ENCODE peak calls at places on chromosome 5, in eight cellular contexts. B, D, E, O, U, F, I and K are unnamed samples.

GRCh38 chr5:150659360-150660107 is 1.5 kb upstream of the MYOZ3 start:
- DNase-seq in B (no peak), D (no peak), E (no peak), O (no peak), U (no peak), F (no peak), I (no peak), K (no peak)

GRCh38 chr5:131548190-131548589 is 86.8 kb downstream of the RAPGEF6 start:
- DNase-seq in B (no peak), D (no peak), E (no peak), O (no peak), U (no peak), F (no peak), I (no peak), K (no peak)

GRCh38 chr5:138936225-138936967 is 61.3 kb upstream of the LRRTM2 start:
- DNase-seq in B (no peak), D (no peak), E (no peak), O (no peak), U (no peak), F (no peak), I (no peak), K (peak)

GRCh38 chr5:33650911-33651310 is 210.1 kb downstream of the TARS1 start:
- DNase-seq in B (no peak), D (no peak), E (peak), O (no peak), U (no peak), F (no peak), I (peak), K (no peak)

GRCh38 chr5:154159343-154159742 is 31.2 kb upstream of the GALNT10 start:
- DNase-seq in B (no peak), D (no peak), E (peak), O (no peak), U (peak), F (no peak), I (peak), K (no peak)

GRCh38 chr5:5326126-5326758 is 96.2 kb upstream of the ICE1 start:
- DNase-seq in B (no peak), D (no peak), E (no peak), O (no peak), U (no peak), F (no peak), I (no peak), K (no peak)

GRCh38 chr5:16759147-16759800 is 142.5 kb upstream of the RETREG1 start:
- DNase-seq in B (no peak), D (no peak), E (no peak), O (no peak), U (no peak), F (no peak), I (no peak), K (no peak)

GRCh38 chr5:40871177-40871576 is 30.0 kb downstream of the CARD6 start:
- DNase-seq in B (no peak), D (no peak), E (peak), O (no peak), U (peak), F (no peak), I (peak), K (no peak)

GRCh38 chr5:63145167-63145566 is 566.5 kb downstream of the LRRC70 start:
- DNase-seq in B (no peak), D (no peak), E (peak), O (no peak), U (no peak), F (no peak), I (no peak), K (no peak)

GRCh38 chr5:105659396-105659795 is 2011.3 kb downstream of the EFNA5 start:
- DNase-seq in B (no peak), D (no peak), E (no peak), O (no peak), U (no peak), F (no peak), I (no peak), K (no peak)

GRCh38 chr5:141521244-141521781 is 32.4 kb downstream of the PCDHGC5 start:
- DNase-seq in B (peak), D (peak), E (peak), O (no peak), U (peak), F (no peak), I (peak), K (peak)

GRCh38 chr5:159341914-159342313 is 11.6 kb upstream of the IL12B start:
- DNase-seq in B (no peak), D (peak), E (peak), O (peak), U (peak), F (no peak), I (peak), K (no peak)

GRCh38 chr5:152546493-152546892 is 141.4 kb upstream of the NMUR2 start:
- DNase-seq in B (no peak), D (no peak), E (no peak), O (no peak), U (no peak), F (no peak), I (no peak), K (no peak)

GRCh38 chr5:118882666-118883065 is 105.7 kb downstream of the DTWD2 start:
- DNase-seq in B (no peak), D (no peak), E (no peak), O (no peak), U (no peak), F (no peak), I (no peak), K (no peak)

GRCh38 chr5:135667662-135668061 is 88.9 kb upstream of the CXCL14 start:
- DNase-seq in B (no peak), D (peak), E (no peak), O (no peak), U (no peak), F (no peak), I (peak), K (no peak)

GRCh38 chr5:109692011-109692410 is 2.3 kb downstream of the MAN2A1 start:
- DNase-seq in B (no peak), D (no peak), E (peak), O (no peak), U (peak), F (no peak), I (peak), K (no peak)

GRCh38 chr5:117590944-117591343 is 1016.3 kb upstream of the SEMA6A start:
- DNase-seq in B (no peak), D (peak), E (no peak), O (no peak), U (peak), F (peak), I (peak), K (no peak)

GRCh38 chr5:116380615-116381014 is 194.0 kb downstream of the SEMA6A start:
- DNase-seq in B (no peak), D (no peak), E (no peak), O (no peak), U (no peak), F (no peak), I (no peak), K (no peak)

GRCh38 chr5:157447246-157447645 is 12.8 kb upstream of the NIPAL4 start:
- DNase-seq in B (no peak), D (no peak), E (no peak), O (no peak), U (no peak), F (no peak), I (no peak), K (no peak)

GRCh38 chr5:65796269-65796668 is 74.3 kb downstream of the NLN start:
- DNase-seq in B (no peak), D (no peak), E (peak), O (no peak), U (peak), F (no peak), I (peak), K (no peak)

GRCh38 chr5:150000261-150000989 is at the start of the genes HMGXB3 and TIGD6:
- DNase-seq in B (peak), D (peak), E (peak), O (peak), U (peak), F (peak), I (peak), K (no peak)

GRCh38 chr5:135993894-135994514 is 34.8 kb upstream of the TGFBI start:
- DNase-seq in B (no peak), D (peak), E (peak), O (no peak), U (peak), F (no peak), I (peak), K (no peak)

GRCh38 chr5:72649449-72649848 is 142.2 kb upstream of the ZNF366 start:
- DNase-seq in B (no peak), D (no peak), E (peak), O (no peak), U (peak), F (no peak), I (peak), K (no peak)

GRCh38 chr5:102554092-102554491 is 55.3 kb upstream of the SLCO6A1 start:
- DNase-seq in B (no peak), D (no peak), E (no peak), O (no peak), U (no peak), F (no peak), I (no peak), K (no peak)

GRCh38 chr5:17105744-17106450 is 111.5 kb upstream of the BASP1 start:
- DNase-seq in B (no peak), D (no peak), E (peak), O (no peak), U (peak), F (no peak), I (peak), K (no peak)

GRCh38 chr5:32047056-32047455 is 127.1 kb downstream of the GOLPH3 start:
- DNase-seq in B (no peak), D (no peak), E (peak), O (no peak), U (peak), F (no peak), I (no peak), K (no peak)

GRCh38 chr5:81980598-81981260 is 8.9 kb downstream of the ATG10 start:
- DNase-seq in B (no peak), D (no peak), E (no peak), O (no peak), U (no peak), F (no peak), I (no peak), K (no peak)

GRCh38 chr5:174503461-174504265 is 220.7 kb upstream of the MSX2 start:
- DNase-seq in B (peak), D (no peak), E (peak), O (no peak), U (peak), F (no peak), I (peak), K (peak)

GRCh38 chr5:74123928-74124327 is 497.9 kb downstream of the ARHGEF28 start:
- DNase-seq in B (no peak), D (no peak), E (peak), O (no peak), U (no peak), F (no peak), I (no peak), K (no peak)